ENCODE peak calls at places on chromosomes 7 and 10, in ten cellular contexts. J, H, S, Y, O, F, D, L, N and X are unnamed samples.

GRCh38 chr7:38215734-38216670 is 38.0 kb downstream of the STARD3NL start:
- DNase-seq in J (peak; percentile 81), H (peak; percentile 78), S (peak; percentile 85), Y (peak; percentile 36), O (peak; percentile 74), F (peak; percentile 78), D (peak; percentile 86), L (peak; percentile 77), N (peak; percentile 89), X (peak; percentile 94)

GRCh38 chr7:41445951-41446350 is 256.9 kb downstream of the INHBA start:
- DNase-seq in J (no peak), H (no peak), S (no peak), Y (no peak), O (no peak), F (no peak), D (no peak), L (no peak), N (no peak), X (peak; percentile 7)

GRCh38 chr7:112930787-112931186 is 140.6 kb upstream of the TMEM168 start:
- DNase-seq in J (no peak), H (no peak), S (no peak), Y (no peak), O (no peak), F (no peak), D (no peak), L (no peak), N (no peak), X (no peak)

GRCh38 chr7:42479452-42480303 is 242.7 kb upstream of the GLI3 start:
- DNase-seq in J (no peak), H (no peak), S (no peak), Y (no peak), O (no peak), F (no peak), D (peak; percentile 32), L (no peak), N (no peak), X (no peak)

GRCh38 chr10:26216577-26216948 is at the start of gene GAD2:
- DNase-seq in J (no peak), H (no peak), S (no peak), Y (no peak), O (no peak), F (no peak), D (no peak), L (no peak), N (no peak), X (peak; percentile 75)

GRCh38 chr7:116142850-116143249 is 67.5 kb upstream of the TES start:
- DNase-seq in J (no peak), H (no peak), S (no peak), Y (no peak), O (no peak), F (no peak), D (no peak), L (no peak), N (no peak), X (no peak)

GRCh38 chr7:24778543-24779282 is 21.4 kb upstream of the GSDME start:
- DNase-seq in J (no peak), H (no peak), S (no peak), Y (no peak), O (no peak), F (peak; percentile 78), D (peak; percentile 22), L (no peak), N (peak; percentile 70), X (peak; percentile 31)

GRCh38 chr7:1567082-1567771 is 2.6 kb downstream of the PSMG3 start:
- DNase-seq in J (no peak), H (peak; percentile 66), S (peak; percentile 55), Y (no peak), O (peak; percentile 68), F (peak; percentile 85), D (peak; percentile 66), L (no peak), N (no peak), X (no peak)

GRCh38 chr7:8261711-8262695 is at the start of gene ICA1:
- DNase-seq in J (peak; percentile 41), H (peak; percentile 45), S (peak; percentile 80), Y (no peak), O (peak; percentile 78), F (peak; percentile 73), D (peak; percentile 6), L (peak; percentile 90), N (peak; percentile 69), X (no peak)

GRCh38 chr7:101124376-101125056 is 2.4 kb upstream of the SERPINE1 start:
- DNase-seq in J (no peak), H (peak; percentile 86), S (no peak), Y (no peak), O (no peak), F (no peak), D (no peak), L (no peak), N (no peak), X (no peak)

GRCh38 chr7:101127460-101128039 is 646 bp downstream of the SERPINE1 start:
- DNase-seq in J (no peak), H (no peak), S (no peak), Y (no peak), O (no peak), F (no peak), D (no peak), L (no peak), N (no peak), X (no peak)

GRCh38 chr7:101125989-101126650 is 784 bp upstream of the SERPINE1 start:
- DNase-seq in J (peak; percentile 96), H (peak; percentile 96), S (peak; percentile 23), Y (peak; percentile 69), O (peak; percentile 27), F (peak; percentile 82), D (peak; percentile 65), L (no peak), N (peak; percentile 79), X (no peak)

GRCh38 chr7:101128040-101128834 is 1.3 kb downstream of the SERPINE1 start:
- DNase-seq in J (no peak), H (no peak), S (no peak), Y (no peak), O (no peak), F (no peak), D (no peak), L (no peak), N (no peak), X (no peak)

DNA sequence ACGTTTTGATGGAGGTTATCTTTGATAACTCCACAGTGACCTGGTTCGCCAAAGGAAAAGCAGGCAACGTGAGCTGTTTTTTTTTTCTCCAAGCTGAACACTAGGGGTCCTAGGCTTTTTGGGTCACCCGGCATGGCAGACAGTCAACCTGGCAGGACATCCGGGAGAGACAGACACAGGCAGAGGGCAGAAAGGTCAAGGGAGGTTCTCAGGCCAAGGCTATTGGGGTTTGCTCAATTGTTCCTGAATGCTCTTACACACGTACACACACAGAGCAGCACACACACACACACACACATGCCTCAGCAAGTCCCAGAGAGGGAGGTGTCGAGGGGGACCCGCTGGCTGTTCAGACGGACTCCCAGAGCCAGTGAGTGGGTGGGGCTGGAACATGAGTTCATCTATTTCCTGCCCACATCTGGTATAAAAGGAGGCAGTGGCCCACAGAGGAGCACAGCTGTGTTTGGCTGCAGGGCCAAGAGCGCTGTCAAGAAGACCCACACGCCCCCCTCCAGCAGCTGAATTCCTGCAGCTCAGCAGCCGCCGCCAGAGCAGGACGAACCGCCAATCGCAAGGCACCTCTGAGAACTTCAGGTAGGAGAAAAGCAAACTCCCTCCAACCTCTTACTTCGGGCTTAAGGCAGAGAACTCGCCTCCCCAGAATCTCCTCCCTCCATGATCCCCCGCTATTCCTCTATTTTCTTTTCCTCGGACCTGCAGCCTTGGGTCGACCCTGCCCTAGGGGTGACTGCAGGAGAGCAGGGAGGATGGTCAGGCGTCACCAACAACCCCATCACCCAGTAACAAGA is at the start of gene SERPINE1:
- DNase-seq in J (peak; percentile 94), H (peak; percentile 98), S (peak; percentile 74), Y (peak; percentile 47), O (peak; percentile 58), F (peak; percentile 96), D (peak; percentile 92), L (peak; percentile 83), N (peak; percentile 96), X (peak; percentile 97)
- TF ChIP-seq CTCF in J (peak; percentile 5), H (peak; percentile 29), S (no peak), Y (no peak), O (no peak), F (no peak), D (peak; percentile 10), L (peak; percentile 60), N (no peak), X (peak; percentile 22)

GRCh38 chr10:44975487-44976331 is 2.9 kb downstream of the DEPP1 start:
- DNase-seq in J (peak; percentile 65), H (peak; percentile 21), S (peak; percentile 51), Y (no peak), O (peak; percentile 74), F (peak; percentile 73), D (peak; percentile 73), L (no peak), N (peak; percentile 90), X (no peak)
- TF ChIP-seq EP300 in J (no peak), H (no peak), S (no peak), Y (no peak), O (no peak), F (no peak), D (no peak), L (no peak), N (no peak), X (no peak)

DNA sequence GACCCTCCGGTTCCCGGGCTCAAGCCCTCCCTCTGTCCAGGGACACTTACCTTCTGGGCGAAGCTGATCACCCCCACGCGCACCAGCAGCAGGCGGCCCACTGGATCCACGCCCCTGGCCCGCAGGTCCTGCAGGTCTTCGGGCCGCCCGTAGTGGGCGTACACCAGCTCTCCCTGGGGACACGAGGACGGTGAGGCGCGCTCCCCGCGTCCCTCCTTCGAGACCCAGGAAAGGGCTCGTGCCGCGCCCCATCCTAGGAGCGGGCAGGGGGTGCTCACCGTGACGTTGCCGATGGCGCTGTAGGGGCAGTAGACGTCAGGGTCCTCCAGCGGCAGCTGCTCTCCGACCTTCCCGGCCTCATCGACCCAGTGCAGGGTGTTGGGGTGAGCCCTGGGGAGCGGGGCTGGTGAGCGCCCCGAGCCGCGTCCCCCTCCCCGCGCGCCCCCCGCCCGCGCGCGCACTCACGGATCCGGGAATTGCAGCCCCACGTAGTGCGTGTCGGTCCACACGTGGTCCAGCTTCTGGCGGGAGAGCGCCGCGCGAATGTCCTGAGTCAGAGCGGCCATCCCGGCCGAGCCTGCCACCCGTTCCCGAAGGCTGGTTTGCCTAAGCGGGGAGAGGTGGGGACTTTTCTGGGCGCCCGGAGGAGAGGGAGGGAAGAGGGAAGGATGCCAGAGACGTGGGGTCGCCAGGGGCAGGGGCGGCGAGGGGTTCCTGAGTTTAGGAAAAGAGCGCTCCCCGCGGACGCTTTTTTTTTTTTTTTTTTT is 8.2 kb downstream of the TFR2 start:
- DNase-seq in J (peak; percentile 57), H (peak; percentile 79), S (peak; percentile 72), Y (no peak), O (peak; percentile 61), F (no peak), D (no peak), L (peak; percentile 95), N (peak; percentile 70), X (no peak)
- TF ChIP-seq CTCF in J (peak; percentile 20), H (peak; percentile 43), S (no peak), Y (peak; percentile 64), O (peak; percentile 53), F (no peak), D (no peak), L (peak; percentile 53), N (peak; percentile 12), X (peak; percentile 45)

DNA sequence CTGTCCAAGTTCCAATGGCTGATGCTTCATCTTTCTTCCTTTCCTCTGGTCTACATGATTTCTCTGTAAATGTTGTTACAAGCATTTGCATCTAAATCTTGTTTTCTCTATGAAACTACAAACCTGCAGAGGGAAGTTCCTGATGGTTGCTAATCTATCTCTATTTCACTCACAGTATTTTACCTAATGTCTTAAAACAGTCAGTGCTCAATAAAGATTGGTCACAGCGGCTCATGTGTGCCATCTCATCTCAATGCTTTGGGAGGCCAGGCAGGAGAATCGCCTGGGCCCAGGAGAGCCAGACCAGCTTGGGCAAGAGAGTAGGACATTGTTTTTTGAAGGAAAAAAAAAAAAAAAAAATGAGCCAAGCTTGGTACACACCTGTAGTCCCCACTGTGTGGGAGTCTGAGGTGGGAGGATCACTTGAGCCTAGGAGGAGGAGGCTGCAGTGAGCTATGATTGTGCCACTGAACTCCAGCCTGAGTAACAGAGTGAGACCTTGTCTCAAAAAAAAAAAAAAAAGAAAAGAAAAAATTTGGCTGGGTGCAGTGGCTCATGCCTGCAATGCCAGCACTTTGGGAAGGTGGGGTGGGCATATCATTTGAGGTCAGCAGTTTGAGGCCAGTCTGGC is 71.3 kb upstream of the ARMC3 start:
- DNase-seq in J (no peak), H (no peak), S (no peak), Y (no peak), O (no peak), F (no peak), D (no peak), L (no peak), N (no peak), X (no peak)
- TF ChIP-seq EP300 in J (no peak), H (no peak), S (no peak), Y (no peak), O (no peak), F (no peak), D (no peak), L (no peak), N (no peak), X (no peak)